ENCODE peak calls at places on chromosomes 1 and 21, in five cellular contexts. O is RWPE1; H is AG09309; Z is activated CD4-positive, alpha-beta T cell treated with anti-CD3 and anti-CD28 coated beads for 4 hours; C is CD4-positive, alpha-beta memory T cell. F is an unnamed sample.

GRCh38 chr1:56147459-56147858 is 431.9 kb downstream of the PLPP3 start:
- DNase-seq in C (no peak), Z (no peak), H (no peak), O (no peak), F (no peak)

GRCh38 chr1:24964811-24965570 is 34.9 kb upstream of the RUNX3 start:
- DNase-seq in H (peak), C (peak), O (no peak), Z (peak), F (peak)

GRCh38 chr1:167196185-167196584 is 24.5 kb upstream of the POU2F1 start:
- DNase-seq in C (no peak), O (peak), H (no peak), Z (no peak), F (no peak)

GRCh38 chr1:247487057-247487456 is 29.2 kb upstream of the OR2B11 start:
- DNase-seq in O (peak), H (no peak), Z (peak), C (no peak), F (no peak)

GRCh38 chr1:57722285-57722978 is 298.6 kb upstream of the DAB1 start:
- DNase-seq in H (no peak), Z (no peak), C (no peak), O (no peak), F (no peak)

GRCh38 chr21:14617040-14617393 is 70.9 kb upstream of the SAMSN1 start:
- DNase-seq in C (no peak), Z (no peak), O (no peak), H (no peak), F (no peak)

GRCh38 chr1:147891088-147891487 is 11.5 kb upstream of the GJA8 start:
- DNase-seq in O (no peak), H (no peak), C (no peak), Z (no peak), F (no peak)

GRCh38 chr1:119275145-119275929 is 93.2 kb upstream of the HAO2 start:
- DNase-seq in C (no peak), Z (peak), O (peak), H (peak), F (no peak)

GRCh38 chr21:39105341-39105765 is 77.9 kb downstream of the PSMG1 start:
- DNase-seq in H (no peak), C (no peak), Z (no peak), O (no peak), F (no peak)

GRCh38 chr1:169132512-169133227 is 26.2 kb downstream of the ATP1B1 start:
- DNase-seq in Z (no peak), H (no peak), C (no peak), O (no peak), F (no peak)

GRCh38 chr1:42951588-42951987 is 7.1 kb downstream of the SLC2A1 start:
- DNase-seq in Z (no peak), H (no peak), O (no peak), C (no peak), F (no peak)

GRCh38 chr1:107451735-107452134 is 310.9 kb downstream of the NTNG1 start:
- DNase-seq in Z (no peak), O (no peak), H (no peak), C (no peak), F (no peak)

GRCh38 chr1:119646521-119647227 is 1.4 kb downstream of the ZNF697 start:
- DNase-seq in H (peak), C (no peak), Z (no peak), O (peak), F (no peak)

GRCh38 chr1:226223157-226223785 is at the start of gene MIXL1:
- DNase-seq in O (no peak), Z (no peak), C (no peak), H (no peak), F (no peak)

GRCh38 chr1:152479792-152480595 is 30.6 kb upstream of the LCE5A start:
- DNase-seq in H (no peak), Z (peak), O (no peak), C (peak), F (no peak)

GRCh38 chr1:12669529-12670068 is 25.7 kb downstream of the AADACL4 start:
- DNase-seq in H (no peak), O (no peak), C (no peak), Z (no peak), F (no peak)

GRCh38 chr1:98221926-98222325 is 301.1 kb upstream of the DPYD start:
- DNase-seq in C (no peak), Z (no peak), H (no peak), O (no peak), F (no peak)

GRCh38 chr1:89114662-89115061 is 11.3 kb downstream of the GBP2 start:
- DNase-seq in O (no peak), Z (no peak), C (no peak), H (no peak), F (no peak)

GRCh38 chr1:28172690-28173150 is 3.8 kb downstream of the PTAFR start:
- DNase-seq in Z (no peak), H (no peak), O (no peak), C (peak), F (no peak)

GRCh38 chr1:118987431-118988185 is 535 bp downstream of the TBX15 start:
- DNase-seq in C (no peak), O (no peak), Z (no peak), H (no peak), F (no peak)

GRCh38 chr1:38889589-38889988 is 8.2 kb upstream of the GJA9 start:
- DNase-seq in H (no peak), O (no peak), Z (no peak), C (no peak), F (no peak)